ENCODE peak calls at places on chromosomes 13 and 19, in ten cellular contexts. E is effector CD4-positive, alpha-beta T cell; Z is mesenchymal stem cell; T is mucosa of descending colon; J is stimulated activated CD4-positive, alpha-beta T cell treated with anti-CD3 and anti-CD28 coated beads, Interleukin-2, amount 100 ng/mL, for 24 hours; S is T-helper 17 cell; U is activated CD4-positive, CD25-positive, alpha-beta regulatory T cell treated with anti-CD3 and anti-CD28 coated beads, Interleukin-2, amount 50 U/mL, for 16 hours; V is sigmoid colon; W is myocyte; M is COR-L47. N is an unnamed sample.

GRCh38 chr19:29524201-29524911 is 1.4 kb upstream of the VSTM2B start:
- DNase-seq in E (no peak), Z (no peak), T (no peak), J (no peak), S (no peak), U (no peak), V (no peak), W (no peak), M (no peak), N (no peak)

GRCh38 chr19:46784262-46785053 is 3.9 kb downstream of the SLC1A5 start:
- DNase-seq in E (no peak), Z (peak), T (peak), J (peak), S (no peak), U (peak), V (peak), W (peak), M (no peak), N (peak)

GRCh38 chr19:55418185-55418584 is 10.6 kb upstream of the UBE2S start:
- DNase-seq in E (peak), Z (peak), T (peak), J (peak), S (no peak), U (peak), V (no peak), W (peak), M (peak), N (peak)

GRCh38 chr19:10419646-10420443 is 493 bp upstream of the PDE4A start:
- DNase-seq in E (no peak), Z (peak), T (no peak), J (peak), S (no peak), U (no peak), V (no peak), W (no peak), M (peak), N (no peak)

GRCh38 chr13:24038405-24038804 is 122.1 kb upstream of the SPATA13 start:
- DNase-seq in E (no peak), Z (peak), T (no peak), J (no peak), S (no peak), U (no peak), V (no peak), W (peak), M (no peak), N (no peak)

GRCh38 chr19:14381689-14382474 is 638 bp downstream of the ADGRE5 start:
- DNase-seq in E (peak), Z (peak), T (peak), J (peak), S (peak), U (peak), V (peak), W (peak), M (no peak), N (peak)

GRCh38 chr13:20247403-20247802 is 15.3 kb upstream of the GJB6 start:
- DNase-seq in E (no peak), Z (no peak), T (peak), J (no peak), S (no peak), U (no peak), V (no peak), W (no peak), M (peak), N (no peak)

GRCh38 chr13:21637296-21637695 is 33.3 kb upstream of the MICU2 start:
- DNase-seq in E (no peak), Z (no peak), T (peak), J (peak), S (no peak), U (no peak), V (no peak), W (peak), M (peak), N (no peak)

GRCh38 chr13:51122868-51123267 is 11.8 kb upstream of the C13orf42 start:
- DNase-seq in E (no peak), Z (no peak), T (no peak), J (peak), S (no peak), U (no peak), V (no peak), W (no peak), M (no peak), N (no peak)

GRCh38 chr13:33204130-33204927 is 81.2 kb downstream of the STARD13 start:
- DNase-seq in E (no peak), Z (peak), T (peak), J (no peak), S (no peak), U (no peak), V (peak), W (peak), M (no peak), N (no peak)

GRCh38 chr19:5182811-5183210 is 157.8 kb downstream of the PTPRS start:
- DNase-seq in E (no peak), Z (no peak), T (no peak), J (no peak), S (no peak), U (no peak), V (no peak), W (peak), M (no peak), N (no peak)

GRCh38 chr13:113904411-113904810 is 40.5 kb upstream of the GAS6 start:
- DNase-seq in E (no peak), Z (peak), T (peak), J (peak), S (no peak), U (no peak), V (no peak), W (peak), M (peak), N (no peak)

GRCh38 chr13:40319699-40320586 is 346.5 kb downstream of the FOXO1 start:
- DNase-seq in E (no peak), Z (no peak), T (no peak), J (no peak), S (no peak), U (no peak), V (no peak), W (no peak), M (no peak), N (no peak)

GRCh38 chr13:45918597-45918996 is 67.0 kb upstream of the SIAH3 start:
- DNase-seq in E (no peak), Z (no peak), T (no peak), J (no peak), S (no peak), U (no peak), V (no peak), W (no peak), M (no peak), N (no peak)

GRCh38 chr13:24652346-24652745 is 27.9 kb upstream of the ATP12A start:
- DNase-seq in E (no peak), Z (no peak), T (no peak), J (no peak), S (no peak), U (no peak), V (no peak), W (no peak), M (no peak), N (no peak)

GRCh38 chr19:798415-799075 is 1.3 kb downstream of the PTBP1 start:
- DNase-seq in E (no peak), Z (no peak), T (peak), J (peak), S (no peak), U (no peak), V (no peak), W (no peak), M (no peak), N (no peak)

GRCh38 chr13:98856983-98857382 is 104.5 kb upstream of the SLC15A1 start:
- DNase-seq in E (no peak), Z (no peak), T (peak), J (no peak), S (no peak), U (no peak), V (no peak), W (peak), M (no peak), N (no peak)

GRCh38 chr13:20943519-20944012 is 41.0 kb upstream of the XPO4 start:
- DNase-seq in E (peak), Z (peak), T (peak), J (peak), S (peak), U (peak), V (peak), W (peak), M (peak), N (peak)

GRCh38 chr19:56671613-56671994 is at the start of gene ZNF835:
- DNase-seq in E (peak), Z (no peak), T (peak), J (peak), S (peak), U (peak), V (peak), W (no peak), M (no peak), N (peak)

GRCh38 chr13:33262069-33262487 is 23.5 kb downstream of the STARD13 start:
- DNase-seq in E (no peak), Z (no peak), T (no peak), J (no peak), S (no peak), U (no peak), V (peak), W (no peak), M (peak), N (no peak)

GRCh38 chr19:12711187-12711586 is 12.5 kb downstream of the TNPO2 start:
- DNase-seq in E (no peak), Z (no peak), T (no peak), J (no peak), S (no peak), U (no peak), V (no peak), W (no peak), M (no peak), N (no peak)